ENCODE peak calls at places on chromosome 13, in five cellular contexts. I is pancreas; A is stimulated activated effector memory CD8-positive, alpha-beta T cell treated with anti-CD3 and anti-CD28 coated beads, Interleukin-12 subunit alpha, Interleukin-12 subunit beta, amount 100 ng/mL, for 72 hours; Y is cardiac muscle cell; M is heart right ventricle. W is an unnamed sample.

GRCh38 chr13:66703597-66703996 is 526.5 kb downstream of the PCDH9 start:
- DNase-seq in I (no peak), A (no peak), M (no peak), Y (no peak), W (no peak)

GRCh38 chr13:38463047-38463446 is 113.4 kb downstream of the UFM1 start:
- DNase-seq in I (no peak), A (no peak), M (no peak), Y (no peak), W (no peak)

GRCh38 chr13:111156421-111156820 is 41.3 kb downstream of the ARHGEF7 start:
- DNase-seq in M (no peak), Y (no peak), I (no peak), A (no peak), W (no peak)

GRCh38 chr13:76016799-76017198 is 380.7 kb downstream of the LMO7 start:
- DNase-seq in Y (peak), M (no peak), I (no peak), A (no peak), W (no peak)

GRCh38 chr13:34025746-34026145 is 207.8 kb downstream of the RFC3 start:
- DNase-seq in I (no peak), Y (peak), M (no peak), A (no peak), W (no peak)

GRCh38 chr13:45149964-45150363 is 29.7 kb downstream of the GTF2F2 start:
- DNase-seq in Y (no peak), A (no peak), I (no peak), M (no peak), W (no peak)

GRCh38 chr13:24691381-24691780 is 11.2 kb downstream of the ATP12A start:
- DNase-seq in A (no peak), I (no peak), Y (no peak), M (no peak), W (no peak)

GRCh38 chr13:99357920-99358319 is 50.7 kb upstream of the GPR183 start:
- DNase-seq in Y (no peak), M (no peak), I (no peak), A (no peak), W (no peak)